ENCODE peak calls at places on chromosomes 11 and 22, in seven cellular contexts. One of them, this sample, is unnamed.

GRCh38 chr11:78039919-78040671 is 17.0 kb upstream of the KCTD14 start:
- DNase-seq in stomach: peak
- DNase-seq in tibial nerve: peak
- DNase-seq in A549: peak
- DNase-seq in transverse colon: peak
- DNase-seq in SK-N-SH: peak
- DNase-seq in ovary: peak
- DNase-seq in this sample: peak

GRCh38 chr22:22197993-22198402 is 46.6 kb upstream of the VPREB1 start:
- DNase-seq in stomach: no peak
- DNase-seq in tibial nerve: no peak
- DNase-seq in A549: no peak
- DNase-seq in transverse colon: no peak
- DNase-seq in SK-N-SH: no peak
- DNase-seq in ovary: no peak
- DNase-seq in this sample: no peak

GRCh38 chr22:42277988-42278776 is 7.7 kb upstream of the TCF20 start:
- DNase-seq in stomach: no peak
- DNase-seq in tibial nerve: no peak
- DNase-seq in A549: no peak
- DNase-seq in transverse colon: no peak
- DNase-seq in SK-N-SH: peak
- DNase-seq in ovary: no peak
- DNase-seq in this sample: peak

GRCh38 chr22:44369241-44369652 is 56.5 kb upstream of the SHISAL1 start:
- DNase-seq in stomach: no peak
- DNase-seq in tibial nerve: no peak
- DNase-seq in A549: no peak
- DNase-seq in transverse colon: no peak
- DNase-seq in SK-N-SH: no peak
- DNase-seq in ovary: no peak
- DNase-seq in this sample: peak

GRCh38 chr11:94315664-94316063 is 11.3 kb downstream of the IZUMO1R start:
- DNase-seq in stomach: no peak
- DNase-seq in tibial nerve: no peak
- DNase-seq in A549: no peak
- DNase-seq in transverse colon: no peak
- DNase-seq in SK-N-SH: no peak
- DNase-seq in ovary: no peak
- DNase-seq in this sample: no peak

GRCh38 chr22:42596376-42596775 is 18.3 kb downstream of the POLDIP3 start:
- DNase-seq in stomach: no peak
- DNase-seq in tibial nerve: no peak
- DNase-seq in A549: no peak
- DNase-seq in transverse colon: no peak
- DNase-seq in SK-N-SH: no peak
- DNase-seq in ovary: no peak
- DNase-seq in this sample: no peak

GRCh38 chr11:83975984-83976383 is 689.8 kb upstream of the CCDC90B start:
- DNase-seq in stomach: no peak
- DNase-seq in tibial nerve: no peak
- DNase-seq in A549: no peak
- DNase-seq in transverse colon: no peak
- DNase-seq in SK-N-SH: no peak
- DNase-seq in ovary: no peak
- DNase-seq in this sample: no peak

GRCh38 chr11:125429174-125429707 is 66.8 kb downstream of the FEZ1 start:
- DNase-seq in stomach: peak
- DNase-seq in tibial nerve: no peak
- DNase-seq in A549: peak
- DNase-seq in transverse colon: peak
- DNase-seq in SK-N-SH: peak
- DNase-seq in ovary: peak
- DNase-seq in this sample: no peak

GRCh38 chr11:77267910-77268309 is 33.6 kb downstream of the GDPD4 start:
- DNase-seq in stomach: no peak
- DNase-seq in tibial nerve: no peak
- DNase-seq in A549: no peak
- DNase-seq in transverse colon: no peak
- DNase-seq in SK-N-SH: no peak
- DNase-seq in ovary: no peak
- DNase-seq in this sample: no peak

GRCh38 chr11:83409476-83409875 is 123.3 kb upstream of the CCDC90B start:
- DNase-seq in stomach: no peak
- DNase-seq in tibial nerve: no peak
- DNase-seq in A549: no peak
- DNase-seq in transverse colon: no peak
- DNase-seq in SK-N-SH: no peak
- DNase-seq in ovary: no peak
- DNase-seq in this sample: no peak

GRCh38 chr22:32144875-32145274 is 14.2 kb downstream of the C22orf42 start:
- DNase-seq in stomach: no peak
- DNase-seq in tibial nerve: no peak
- DNase-seq in A549: no peak
- DNase-seq in transverse colon: no peak
- DNase-seq in SK-N-SH: no peak
- DNase-seq in ovary: no peak
- DNase-seq in this sample: no peak

GRCh38 chr22:34866081-34866480 is 199.9 kb upstream of the ISX start:
- DNase-seq in stomach: no peak
- DNase-seq in tibial nerve: no peak
- DNase-seq in A549: no peak
- DNase-seq in transverse colon: no peak
- DNase-seq in SK-N-SH: no peak
- DNase-seq in ovary: no peak
- DNase-seq in this sample: no peak

GRCh38 chr11:134273317-134273712 is 2.9 kb upstream of the GLB1L3 start:
- DNase-seq in stomach: no peak
- DNase-seq in tibial nerve: no peak
- DNase-seq in A549: no peak
- DNase-seq in transverse colon: no peak
- DNase-seq in SK-N-SH: no peak
- DNase-seq in ovary: no peak
- DNase-seq in this sample: no peak

GRCh38 chr22:23800297-23801237 is 13.8 kb downstream of the SMARCB1 start:
- DNase-seq in stomach: no peak
- DNase-seq in tibial nerve: no peak
- DNase-seq in A549: no peak
- DNase-seq in transverse colon: no peak
- DNase-seq in SK-N-SH: no peak
- DNase-seq in ovary: no peak
- DNase-seq in this sample: no peak

GRCh38 chr11:2807801-2808241 is 77.8 kb downstream of the CDKN1C start:
- DNase-seq in stomach: peak
- DNase-seq in tibial nerve: peak
- DNase-seq in A549: no peak
- DNase-seq in transverse colon: peak
- DNase-seq in SK-N-SH: no peak
- DNase-seq in ovary: peak
- DNase-seq in this sample: peak

GRCh38 chr11:129323896-129324522 is 51.6 kb upstream of the BARX2 start:
- DNase-seq in stomach: peak
- DNase-seq in tibial nerve: peak
- DNase-seq in A549: peak
- DNase-seq in transverse colon: peak
- DNase-seq in SK-N-SH: no peak
- DNase-seq in ovary: no peak
- DNase-seq in this sample: peak

GRCh38 chr11:16367252-16367651 is 10.9 kb upstream of the SOX6 start:
- DNase-seq in stomach: no peak
- DNase-seq in tibial nerve: no peak
- DNase-seq in A549: no peak
- DNase-seq in transverse colon: no peak
- DNase-seq in SK-N-SH: no peak
- DNase-seq in ovary: no peak
- DNase-seq in this sample: no peak

GRCh38 chr11:16363709-16364108 is 7.4 kb upstream of the SOX6 start:
- DNase-seq in stomach: no peak
- DNase-seq in tibial nerve: no peak
- DNase-seq in A549: no peak
- DNase-seq in transverse colon: no peak
- DNase-seq in SK-N-SH: no peak
- DNase-seq in ovary: no peak
- DNase-seq in this sample: no peak

GRCh38 chr11:16365456-16366355 is 9.4 kb upstream of the SOX6 start:
- DNase-seq in stomach: no peak
- DNase-seq in tibial nerve: no peak
- DNase-seq in A549: no peak
- DNase-seq in transverse colon: no peak
- DNase-seq in SK-N-SH: no peak
- DNase-seq in ovary: no peak
- DNase-seq in this sample: no peak

GRCh38 chr11:16361108-16361869 is 4.9 kb upstream of the SOX6 start:
- DNase-seq in stomach: no peak
- DNase-seq in tibial nerve: no peak
- DNase-seq in A549: no peak
- DNase-seq in transverse colon: no peak
- DNase-seq in SK-N-SH: no peak
- DNase-seq in ovary: no peak
- DNase-seq in this sample: no peak

GRCh38 chr11:16364250-16364649 is 7.9 kb upstream of the SOX6 start:
- DNase-seq in stomach: no peak
- DNase-seq in tibial nerve: no peak
- DNase-seq in A549: no peak
- DNase-seq in transverse colon: no peak
- DNase-seq in SK-N-SH: no peak
- DNase-seq in ovary: no peak
- DNase-seq in this sample: no peak
- TF ChIP-seq EP300 in stomach: no peak
- TF ChIP-seq EP300 in tibial nerve: no peak
- TF ChIP-seq EP300 in A549: no peak
- TF ChIP-seq EP300 in transverse colon: no peak
- TF ChIP-seq EP300 in SK-N-SH: no peak
- TF ChIP-seq EP300 in ovary: no peak
- TF ChIP-seq EP300 in this sample: no peak

GRCh38 chr11:67463680-67464410 is 5.2 kb downstream of the TMEM134 start:
- DNase-seq in stomach: peak
- DNase-seq in tibial nerve: peak
- DNase-seq in A549: peak
- DNase-seq in transverse colon: peak
- DNase-seq in SK-N-SH: peak
- DNase-seq in ovary: peak
- DNase-seq in this sample: peak
- TF ChIP-seq EP300 in stomach: no peak
- TF ChIP-seq EP300 in tibial nerve: peak
- TF ChIP-seq EP300 in A549: no peak
- TF ChIP-seq EP300 in transverse colon: no peak
- TF ChIP-seq EP300 in SK-N-SH: no peak
- TF ChIP-seq EP300 in ovary: no peak
- TF ChIP-seq EP300 in this sample: no peak

GRCh38 chr11:57657290-57658022 is at the start of gene CLP1:
- DNase-seq in stomach: peak
- DNase-seq in tibial nerve: peak
- DNase-seq in A549: peak
- DNase-seq in transverse colon: peak
- DNase-seq in SK-N-SH: peak
- DNase-seq in ovary: peak
- DNase-seq in this sample: peak
- TF ChIP-seq EP300 in stomach: no peak
- TF ChIP-seq EP300 in tibial nerve: peak
- TF ChIP-seq EP300 in A549: no peak
- TF ChIP-seq EP300 in transverse colon: no peak
- TF ChIP-seq EP300 in SK-N-SH: no peak
- TF ChIP-seq EP300 in ovary: no peak
- TF ChIP-seq EP300 in this sample: no peak

DNA sequence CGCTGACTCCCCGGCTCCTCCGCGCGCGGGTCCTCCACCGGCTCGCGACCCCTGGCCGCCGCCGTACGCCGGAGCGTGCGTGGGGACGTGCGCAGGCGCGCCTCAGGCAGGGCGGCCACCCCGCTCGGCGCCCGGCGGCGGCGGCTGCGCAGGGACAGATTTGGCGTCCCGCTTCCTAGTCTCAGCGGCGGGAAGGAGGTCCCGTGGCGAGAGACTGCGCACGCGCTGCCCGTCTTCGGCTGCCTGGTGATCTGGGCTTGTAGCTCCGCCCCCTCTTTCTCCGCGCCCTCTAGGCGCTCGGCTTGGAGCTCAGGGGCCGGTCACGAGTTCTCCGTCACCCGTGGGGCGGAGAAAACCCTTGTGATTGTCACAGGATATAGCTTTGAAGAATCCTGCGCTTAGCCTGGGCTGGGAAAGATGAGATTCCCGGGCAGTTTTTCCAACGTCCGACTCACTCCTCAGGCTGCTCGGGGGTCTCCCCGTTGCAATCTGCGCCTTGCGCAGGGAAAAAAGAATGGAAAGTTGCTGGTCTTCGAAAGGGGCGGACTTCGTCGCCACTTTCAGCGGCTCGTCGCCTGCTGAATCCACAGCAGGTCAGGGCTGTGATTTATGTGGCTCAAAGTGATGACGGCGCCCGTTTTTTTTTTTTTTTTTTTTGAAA is at the start of gene PATL1:
- DNase-seq in stomach: peak
- DNase-seq in tibial nerve: peak
- DNase-seq in A549: peak
- DNase-seq in transverse colon: peak
- DNase-seq in SK-N-SH: peak
- DNase-seq in ovary: peak
- DNase-seq in this sample: peak
- TF ChIP-seq EP300 in stomach: no peak
- TF ChIP-seq EP300 in tibial nerve: peak
- TF ChIP-seq EP300 in A549: no peak
- TF ChIP-seq EP300 in transverse colon: no peak
- TF ChIP-seq EP300 in SK-N-SH: peak
- TF ChIP-seq EP300 in ovary: peak
- TF ChIP-seq EP300 in this sample: peak

DNA sequence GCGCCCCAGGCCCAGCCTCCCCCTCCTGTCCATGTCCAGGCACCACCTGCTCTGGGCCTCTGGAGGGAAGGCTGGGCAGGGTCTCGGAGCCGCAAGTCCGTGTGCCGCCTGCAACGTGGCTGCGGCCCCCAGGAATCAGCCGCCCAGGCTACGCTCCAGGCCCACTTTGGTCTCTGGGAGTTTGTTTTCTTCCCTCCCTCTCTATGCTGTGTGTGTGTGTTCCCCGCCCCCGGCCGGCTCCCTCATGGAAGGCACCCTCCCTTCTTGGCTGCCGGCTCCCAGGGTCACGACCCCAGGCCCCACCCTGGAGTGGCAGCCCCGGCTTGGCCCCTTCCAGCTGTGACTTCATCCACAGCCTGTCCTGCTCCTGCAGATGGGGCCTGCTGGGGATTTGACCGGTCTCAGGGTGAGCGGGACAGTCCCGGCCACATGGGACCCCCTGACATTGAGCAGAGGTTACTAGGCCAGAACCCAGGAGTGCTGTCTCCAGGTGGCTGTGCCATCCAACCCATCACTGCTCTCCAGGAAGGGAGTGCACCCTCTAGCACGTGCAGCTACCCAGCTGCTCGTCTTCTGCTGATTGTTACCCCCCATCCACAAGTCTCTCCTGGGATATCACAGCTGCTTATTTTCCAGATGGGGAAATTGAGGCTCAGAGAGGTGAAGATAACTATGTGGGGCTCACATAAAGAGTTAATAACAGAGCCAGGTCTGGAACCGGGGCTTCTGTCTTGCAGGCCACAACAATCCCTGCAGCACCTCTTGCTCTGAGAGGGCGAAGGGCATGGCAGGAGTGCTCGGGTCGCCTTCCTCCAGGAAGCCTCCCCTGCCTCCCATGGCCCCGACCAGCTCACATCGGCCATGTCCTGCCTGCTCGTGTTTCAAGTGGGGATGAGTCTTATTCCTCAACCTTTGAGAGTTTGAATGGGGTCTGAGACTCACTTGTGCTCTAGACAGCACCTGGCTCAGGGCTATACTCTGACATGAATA is 2.8 kb upstream of the LIF start:
- DNase-seq in stomach: no peak
- DNase-seq in tibial nerve: peak
- DNase-seq in A549: no peak
- DNase-seq in transverse colon: no peak
- DNase-seq in SK-N-SH: no peak
- DNase-seq in ovary: no peak
- DNase-seq in this sample: peak
- TF ChIP-seq EP300 in stomach: no peak
- TF ChIP-seq EP300 in tibial nerve: peak
- TF ChIP-seq EP300 in A549: no peak
- TF ChIP-seq EP300 in transverse colon: no peak
- TF ChIP-seq EP300 in SK-N-SH: no peak
- TF ChIP-seq EP300 in ovary: no peak
- TF ChIP-seq EP300 in this sample: no peak

This sample was measured in sigmoid colon.